ENCODE peak calls at places on chromosomes 4 and X, in seven cellular contexts. U, I, E, Q, B, V and M are unnamed samples.
A peak's percentile ranks its signal among the peaks of the same experiment; 100 is the strongest.

GRCh38 chr4:87179751-87180150 is 40.7 kb downstream of the KLHL8 start:
- DNase-seq in U (no peak), B (no peak), I (no peak), E (no peak), V (no peak), Q (no peak), M (no peak)

GRCh38 chrX:68355629-68355920 is 77.7 kb downstream of the OPHN1 start:
- DNase-seq in E (peak; percentile 16), I (no peak), Q (no peak), U (no peak), V (no peak), B (no peak), M (no peak)

GRCh38 chr4:36327400-36327799 is 46.0 kb downstream of the DTHD1 start:
- DNase-seq in Q (no peak), V (no peak), I (no peak), U (no peak), B (no peak), E (no peak), M (no peak)

GRCh38 chrX:15468036-15468435 is 25.1 kb downstream of the PIR start:
- DNase-seq in Q (no peak), I (peak; percentile 36), U (peak; percentile 33), V (no peak), E (peak; percentile 12), B (no peak), M (no peak)

GRCh38 chr4:122539861-122540465 is 80.9 kb downstream of the IL21 start:
- DNase-seq in B (no peak), I (peak; percentile 43), V (no peak), U (no peak), Q (no peak), E (no peak), M (no peak)

GRCh38 chrX:121782976-121783375 is 735.6 kb downstream of the GLUD2 start:
- DNase-seq in U (no peak), V (no peak), E (no peak), Q (no peak), B (no peak), I (no peak), M (no peak)

GRCh38 chrX:80828232-80828631 is 18.6 kb upstream of the BRWD3 start:
- DNase-seq in V (no peak), E (no peak), Q (no peak), U (no peak), B (no peak), I (no peak), M (no peak)

GRCh38 chr4:185803015-185803414 is 9.0 kb downstream of the SORBS2 start:
- DNase-seq in Q (no peak), I (peak; percentile 55), U (no peak), E (no peak), B (no peak), V (no peak), M (no peak)

GRCh38 chr4:17336524-17336941 is 175.4 kb downstream of the QDPR start:
- DNase-seq in E (peak; percentile 9), V (peak; percentile 79), I (peak; percentile 97), B (peak; percentile 59), U (no peak), Q (peak; percentile 76), M (no peak)

GRCh38 chr4:184267673-184268573 is 50.2 kb upstream of the ENPP6 start:
- DNase-seq in I (peak; percentile 84), V (peak; percentile 85), U (no peak), B (peak; percentile 23), E (peak; percentile 77), Q (peak; percentile 78), M (peak; percentile 60)

GRCh38 chr4:2246384-2247127 is 4.6 kb upstream of the HAUS3 start:
- DNase-seq in Q (peak; percentile 16), I (no peak), B (no peak), U (no peak), E (no peak), V (no peak), M (peak; percentile 1)

GRCh38 chrX:18698762-18699650 is 8.4 kb upstream of the PPEF1 start:
- DNase-seq in U (no peak), V (no peak), I (no peak), B (no peak), E (no peak), Q (no peak), M (no peak)

GRCh38 chr4:59608466-59608865 is 1591.7 kb upstream of the ADGRL3 start:
- DNase-seq in U (no peak), Q (no peak), B (no peak), E (no peak), V (no peak), I (no peak), M (no peak)

GRCh38 chr4:176549161-176549865 is 229.5 kb downstream of the SPCS3 start:
- DNase-seq in V (no peak), Q (no peak), E (no peak), U (no peak), I (no peak), B (no peak), M (no peak)

GRCh38 chr4:182752158-182752910 is 164.9 kb downstream of the DCTD start:
- DNase-seq in I (peak; percentile 84), U (no peak), Q (no peak), E (no peak), B (no peak), V (no peak), M (no peak)

GRCh38 chrX:74015379-74016019 is 288.5 kb upstream of the ZCCHC13 start:
- DNase-seq in V (peak; percentile 18), U (peak; percentile 64), Q (peak; percentile 57), B (peak; percentile 40), I (peak; percentile 77), E (peak; percentile 63), M (peak; percentile 20)

GRCh38 chr4:10077492-10078335 is 38.9 kb downstream of the WDR1 start:
- DNase-seq in V (no peak), B (no peak), U (no peak), Q (no peak), I (peak; percentile 68), E (no peak), M (no peak)

GRCh38 chr4:112765317-112765989 is 128.5 kb downstream of the LARP7 start:
- DNase-seq in U (peak; percentile 37), V (no peak), Q (no peak), B (no peak), E (no peak), I (peak; percentile 15), M (peak; percentile 17)

GRCh38 chr4:149719357-149719756 is 96.3 kb downstream of the IQCM start:
- DNase-seq in Q (no peak), I (no peak), U (no peak), E (no peak), V (no peak), B (no peak), M (no peak)

GRCh38 chr4:57378766-57379165 is 268.6 kb upstream of the IGFBP7 start:
- DNase-seq in V (no peak), B (no peak), U (no peak), Q (no peak), E (no peak), I (no peak), M (no peak)

GRCh38 chr4:101856149-101856548 is 65.6 kb downstream of the BANK1 start:
- DNase-seq in E (no peak), Q (no peak), V (no peak), B (no peak), U (no peak), I (no peak), M (no peak)

GRCh38 chr4:59374416-59374815 is 1825.7 kb upstream of the ADGRL3 start:
- DNase-seq in B (no peak), Q (no peak), V (no peak), I (no peak), U (no peak), E (no peak), M (no peak)

GRCh38 chr4:101853691-101854090 is 63.2 kb downstream of the BANK1 start:
- DNase-seq in E (no peak), B (no peak), V (no peak), U (no peak), I (no peak), Q (no peak), M (no peak)

GRCh38 chr4:147299205-147299604 is 181.7 kb upstream of the EDNRA start:
- DNase-seq in U (no peak), V (no peak), I (no peak), E (no peak), B (no peak), Q (no peak), M (no peak)

GRCh38 chrX:112830540-112830939 is 10.1 kb downstream of the AMOT start:
- DNase-seq in I (no peak), Q (no peak), U (no peak), V (no peak), E (no peak), B (no peak), M (no peak)

GRCh38 chr4:103306870-103307345 is 108.8 kb upstream of the CENPE start:
- DNase-seq in V (no peak), U (no peak), E (peak; percentile 19), Q (no peak), B (no peak), I (no peak), M (no peak)

GRCh38 chr4:117560329-117560728 is 474.0 kb upstream of the NDST3 start:
- DNase-seq in I (no peak), Q (no peak), V (no peak), B (no peak), U (peak; percentile 13), E (no peak), M (no peak)